ENCODE peak calls at places on chromosomes 3 and 15, in four cellular contexts. L, U, O and G are unnamed samples.

GRCh38 chr3:109224333-109224732 is 87.8 kb downstream of the C3orf85 start:
- DNase-seq in L (peak; percentile 8), U (peak; percentile 35), O (no peak), G (no peak)

GRCh38 chr3:33678073-33678472 is 40.0 kb downstream of the CLASP2 start:
- DNase-seq in L (no peak), U (no peak), O (no peak), G (no peak)

GRCh38 chr3:16908878-16909277 is 24.1 kb downstream of the PLCL2 start:
- DNase-seq in L (no peak), U (no peak), O (no peak), G (no peak)

GRCh38 chr3:113896930-113897329 is 50.9 kb upstream of the ZDHHC23 start:
- DNase-seq in L (no peak), U (no peak), O (no peak), G (no peak)

GRCh38 chr3:51408813-51409212 is 17.7 kb downstream of the RBM15B start:
- DNase-seq in L (no peak), U (no peak), O (no peak), G (no peak)

GRCh38 chr3:47652142-47652541 is 73.5 kb upstream of the CSPG5 start:
- DNase-seq in L (no peak), U (no peak), O (no peak), G (no peak)

GRCh38 chr15:29805043-29805707 is 17.1 kb downstream of the TJP1 start:
- DNase-seq in L (no peak), U (peak; percentile 50), O (no peak), G (peak; percentile 60)

GRCh38 chr3:71389911-71390573 is 193.5 kb downstream of the FOXP1 start:
- DNase-seq in L (no peak), U (no peak), O (no peak), G (no peak)

GRCh38 chr3:36993326-36994283 is at the start of gene MLH1:
- DNase-seq in L (no peak), U (peak; percentile 100), O (peak; percentile 94), G (no peak)

GRCh38 chr3:68007621-68008226 is 353.3 kb upstream of the SUCLG2 start:
- DNase-seq in L (no peak), U (no peak), O (peak; percentile 23), G (no peak)

GRCh38 chr15:69434679-69435078 is 17.9 kb upstream of the RPLP1 start:
- DNase-seq in L (no peak), U (no peak), O (no peak), G (no peak)

GRCh38 chr3:171710359-171710758 is 99.9 kb downstream of the PLD1 start:
- DNase-seq in L (no peak), U (no peak), O (no peak), G (no peak)

GRCh38 chr15:32029409-32029861 is 880 bp upstream of the CHRNA7 start:
- DNase-seq in L (peak; percentile 48), U (no peak), O (no peak), G (no peak)

GRCh38 chr3:119042162-119042561 is 7.5 kb upstream of the IGSF11 start:
- DNase-seq in L (no peak), U (no peak), O (no peak), G (no peak)